ENCODE peak calls at places on chromosomes 2 and 18, in five cellular contexts. U is CD8-positive, alpha-beta T cell; S is HepG2; G is right lobe of liver; M is A549. P is an unnamed sample.

GRCh38 chr18:1585881-1586488 is 681.3 kb downstream of the ADCYAP1 start:
- DNase-seq in U (no peak), S (peak; percentile 20), G (no peak), M (peak; percentile 13), P (no peak)

GRCh38 chr2:177334940-177335543 is 57.5 kb upstream of the AGPS start:
- DNase-seq in U (no peak), S (peak; percentile 72), G (no peak), M (peak; percentile 52), P (no peak)

GRCh38 chr2:97759727-97760407 is 46.5 kb downstream of the ZAP70 start:
- DNase-seq in U (no peak), S (no peak), G (no peak), M (no peak), P (no peak)

GRCh38 chr2:18440141-18440605 is 120.3 kb downstream of the RDH14 start:
- DNase-seq in U (no peak), S (no peak), G (no peak), M (no peak), P (no peak)

GRCh38 chr2:29232041-29232440 is 116.8 kb downstream of the CLIP4 start:
- DNase-seq in U (no peak), S (no peak), G (no peak), M (no peak), P (no peak)

GRCh38 chr2:187917535-187917934 is 363.3 kb upstream of the TFPI start:
- DNase-seq in U (no peak), S (no peak), G (no peak), M (no peak), P (no peak)

GRCh38 chr18:67766930-67767329 is 250.4 kb upstream of the DSEL start:
- DNase-seq in U (no peak), S (no peak), G (no peak), M (peak; percentile 70), P (no peak)

GRCh38 chr2:191853843-191854242 is 7.0 kb upstream of the CAVIN2 start:
- DNase-seq in U (no peak), S (no peak), G (no peak), M (no peak), P (no peak)

GRCh38 chr2:202171246-202171833 is 67.1 kb downstream of the SUMO1 start:
- DNase-seq in U (no peak), S (no peak), G (no peak), M (no peak), P (no peak)

GRCh38 chr2:10947005-10947440 is 35.3 kb downstream of the KCNF1 start:
- DNase-seq in U (no peak), S (no peak), G (no peak), M (no peak), P (no peak)

GRCh38 chr2:43803113-43803512 is 29.3 kb downstream of the DYNC2LI1 start:
- DNase-seq in U (no peak), S (no peak), G (no peak), M (no peak), P (no peak)

GRCh38 chr2:37189452-37190153 is 1.1 kb upstream of the SULT6B1 start:
- DNase-seq in U (no peak), S (peak; percentile 90), G (no peak), M (peak; percentile 85), P (no peak)

GRCh38 chr2:212032032-212032431 is 506.6 kb downstream of the ERBB4 start:
- DNase-seq in U (no peak), S (no peak), G (no peak), M (no peak), P (no peak)

GRCh38 chr18:26457611-26458350 is 90.6 kb downstream of the KCTD1 start:
- DNase-seq in U (no peak), S (no peak), G (no peak), M (no peak), P (no peak)

GRCh38 chr2:136664713-136665112 is 100.6 kb upstream of the THSD7B start:
- DNase-seq in U (no peak), S (no peak), G (no peak), M (no peak), P (no peak)

GRCh38 chr2:229410946-229411345 is 139.9 kb upstream of the PID1 start:
- DNase-seq in U (no peak), S (no peak), G (no peak), M (no peak), P (no peak)

GRCh38 chr2:99350194-99350593 is 13.0 kb downstream of the EIF5B start:
- DNase-seq in U (no peak), S (no peak), G (no peak), M (no peak), P (no peak)

GRCh38 chr2:228613133-228613532 is 431.6 kb upstream of the SPHKAP start:
- DNase-seq in U (no peak), S (no peak), G (no peak), M (peak; percentile 5), P (no peak)

GRCh38 chr18:78736015-78736690 is 243.5 kb upstream of the SALL3 start:
- DNase-seq in U (no peak), S (no peak), G (peak; percentile 15), M (no peak), P (no peak)

GRCh38 chr2:27016801-27017325 is 15.9 kb upstream of the TMEM214 start:
- DNase-seq in U (peak; percentile 22), S (peak; percentile 76), G (peak; percentile 76), M (peak; percentile 79), P (peak; percentile 81)

GRCh38 chr2:214630402-214631035 is 179.0 kb downstream of the BARD1 start:
- DNase-seq in U (no peak), S (no peak), G (no peak), M (no peak), P (no peak)

GRCh38 chr2:111961663-111962062 is 63.3 kb downstream of the MERTK start:
- DNase-seq in U (no peak), S (no peak), G (no peak), M (no peak), P (no peak)
- H3K4me3 ChIP-seq in U (no peak overlapping the region), S (no peak overlapping the region), G (no peak overlapping the region), M (no peak overlapping the region), P (no peak overlapping the region)

GRCh38 chr2:203689424-203690109 is 16.9 kb upstream of the CD28 start:
- DNase-seq in U (peak; percentile 12), S (no peak), G (no peak), M (no peak), P (no peak)
- H3K4me1 ChIP-seq in U (peaks cover 3% of the 10 kb centered on the region), S (peaks cover 63% of the 10 kb centered on the region), G (no peaks in the 10 kb centered on the region), M (peaks cover 5% of the 10 kb centered on the region), P (no peaks in the 10 kb centered on the region)

GRCh38 chr2:14352067-14352466 is 280.4 kb upstream of the LRATD1 start:
- DNase-seq in U (no peak), S (no peak), G (no peak), M (no peak), P (no peak)
- TF ChIP-seq CTCF in U (no peak), S (no peak), G (no peak), M (no peak), P (no peak)

GRCh38 chr2:46298272-46298521 is 990 bp downstream of the EPAS1 start:
- DNase-seq in U (no peak), S (no peak), G (no peak), M (no peak), P (no peak)
- H3K4me3 ChIP-seq in U (peak overlapping the region; percentile 80), S (peak overlapping the region; percentile 91), G (peak overlapping the region; percentile 79), M (peak overlapping the region; percentile 92), P (peak overlapping the region; percentile 66)

DNA sequence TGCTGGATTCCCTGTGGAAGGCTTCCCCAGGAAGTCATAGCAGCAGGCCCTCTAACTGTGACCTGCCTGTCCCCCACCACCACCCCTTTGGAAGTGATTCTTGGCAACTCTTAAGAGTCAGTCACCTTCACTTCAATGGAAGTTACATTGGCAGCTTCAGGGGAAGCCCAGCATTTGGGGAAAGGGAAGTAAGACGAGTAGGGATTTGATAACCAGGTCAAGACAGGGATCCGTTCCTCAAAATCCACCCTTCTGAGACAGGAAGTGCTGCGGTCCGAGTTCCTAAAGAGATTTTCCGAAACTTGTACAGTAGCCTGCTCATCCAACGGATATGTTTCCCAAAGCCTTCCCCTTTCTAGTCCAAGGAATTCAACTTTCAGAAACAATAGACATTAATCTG is 54.2 kb downstream of the MRPL35 start:
- DNase-seq in U (no peak), S (no peak), G (no peak), M (no peak), P (no peak)
- H3K4me1 ChIP-seq in U (no peaks in the 10 kb centered on the region), S (peaks cover 21% of the 10 kb centered on the region), G (no peaks in the 10 kb centered on the region), M (no peaks in the 10 kb centered on the region), P (peaks cover 11% of the 10 kb centered on the region)

GRCh38 chr2:68472796-68473414 is 5.5 kb downstream of the APLF start:
- DNase-seq in U (no peak), S (no peak), G (no peak), M (no peak), P (no peak)

GRCh38 chr2:68468801-68469200 is 1.4 kb downstream of the APLF start:
- DNase-seq in U (no peak), S (no peak), G (no peak), M (no peak), P (no peak)

GRCh38 chr2:68469935-68470334 is 2.5 kb downstream of the APLF start:
- DNase-seq in U (no peak), S (peak; percentile 37), G (no peak), M (no peak), P (no peak)

GRCh38 chr2:68475110-68475509 is 7.7 kb downstream of the APLF start:
- DNase-seq in U (no peak), S (no peak), G (no peak), M (no peak), P (no peak)

GRCh38 chr2:68471385-68471784 is 4.0 kb downstream of the APLF start:
- DNase-seq in U (no peak), S (no peak), G (no peak), M (no peak), P (no peak)
- TF ChIP-seq CTCF in U (no peak), S (no peak), G (no peak), M (no peak), P (no peak)

DNA sequence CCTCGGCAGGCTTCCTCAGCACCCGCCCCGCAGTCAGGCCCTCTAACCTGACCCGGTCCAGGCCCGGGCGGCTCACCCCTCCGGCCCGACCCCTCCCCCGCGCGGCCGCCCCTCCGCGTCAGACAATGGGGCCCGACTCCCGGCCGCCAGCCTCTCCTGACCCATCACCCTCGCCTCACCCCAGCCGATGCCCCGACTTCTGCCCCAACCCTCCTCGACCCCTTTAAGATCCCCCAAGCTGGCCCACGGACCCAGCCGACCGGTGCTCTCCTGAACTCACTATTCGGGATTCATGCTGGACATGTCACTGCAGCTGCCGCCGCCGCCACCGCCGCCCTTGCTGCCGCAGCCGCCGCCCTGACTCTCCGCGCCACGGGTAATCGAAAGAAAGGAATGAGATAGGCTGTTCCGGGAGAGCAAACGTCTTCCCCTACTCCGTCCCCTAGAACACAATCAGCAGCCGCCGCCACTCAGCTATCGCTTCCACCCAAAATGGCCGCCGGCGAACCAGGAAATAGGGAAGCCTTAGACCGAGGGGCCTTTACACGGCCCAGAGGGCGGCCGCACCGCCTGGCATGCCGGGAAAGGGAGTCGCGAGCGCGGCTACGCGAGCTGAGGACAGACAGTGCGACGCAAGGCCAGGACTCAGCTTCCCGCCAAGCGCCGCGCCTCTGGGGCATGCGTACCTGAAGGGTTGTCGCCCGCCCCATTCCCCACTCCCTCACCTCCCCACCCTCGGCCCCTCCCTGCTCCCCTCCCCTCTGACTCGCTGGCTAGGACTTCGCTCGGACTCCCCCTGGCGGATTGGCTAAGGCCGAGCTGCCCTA is at the start of gene RAB1A:
- DNase-seq in U (peak; percentile 98), S (peak; percentile 99), G (peak; percentile 100), M (peak; percentile 100), P (peak; percentile 96)
- H3K4me3 ChIP-seq in U (peak within 1 kb of the TSS; percentile 88), S (peak within 1 kb of the TSS; percentile 97), G (peak within 1 kb of the TSS; percentile 87), M (peak within 1 kb of the TSS; percentile 85), P (peak within 1 kb of the TSS; percentile 86)

P was measured in BE2C.